ENCODE peak calls at places on chromosomes 11 and 22, in ten cellular contexts. R is thyroid gland; X is GM23248; B is IMR-90; A is adrenal gland; Y is GM23338; D is lung; M is HepG2; Z is effector memory CD4-positive, alpha-beta T cell; L is cardiac muscle cell. W is an unnamed sample.

GRCh38 chr11:115961168-115962003 is 457.2 kb upstream of the CADM1 start:
- DNase-seq in R (no peak), X (no peak), B (no peak), A (no peak), Y (no peak), D (no peak), M (no peak), Z (no peak), L (no peak), W (no peak)

GRCh38 chr11:124612045-124612444 is 817 bp downstream of the PANX3 start:
- DNase-seq in R (no peak), X (no peak), B (no peak), A (no peak), Y (no peak), D (no peak), M (no peak), Z (no peak), L (no peak), W (no peak)

GRCh38 chr11:96317985-96318384 is 25.0 kb downstream of the MAML2 start:
- DNase-seq in R (no peak), X (no peak), B (no peak), A (no peak), Y (no peak), D (no peak), M (no peak), Z (no peak), L (no peak), W (no peak)

GRCh38 chr11:28981331-28981865 is 873.2 kb downstream of the METTL15 start:
- DNase-seq in R (no peak), X (no peak), B (peak; percentile 31), A (no peak), Y (no peak), D (no peak), M (no peak), Z (no peak), L (no peak), W (no peak)

GRCh38 chr11:58923300-58923788 is 15.9 kb upstream of the GLYATL1 start:
- DNase-seq in R (no peak), X (peak; percentile 52), B (peak; percentile 46), A (no peak), Y (peak; percentile 92), D (no peak), M (peak; percentile 13), Z (no peak), L (peak; percentile 52), W (no peak)

GRCh38 chr11:112229746-112230433 is 3.7 kb downstream of the PTS start:
- DNase-seq in R (no peak), X (peak; percentile 88), B (peak; percentile 86), A (no peak), Y (no peak), D (no peak), M (no peak), Z (no peak), L (no peak), W (no peak)

GRCh38 chr11:131688056-131688693 is 317.8 kb downstream of the NTM start:
- DNase-seq in R (peak; percentile 42), X (peak; percentile 81), B (peak; percentile 41), A (peak; percentile 45), Y (peak; percentile 82), D (no peak), M (peak; percentile 9), Z (no peak), L (peak; percentile 68), W (peak; percentile 82)

GRCh38 chr11:45791524-45791923 is 13.4 kb upstream of the SLC35C1 start:
- DNase-seq in R (no peak), X (no peak), B (no peak), A (no peak), Y (no peak), D (no peak), M (peak; percentile 22), Z (no peak), L (no peak), W (no peak)

GRCh38 chr11:76263657-76264056 is 57.4 kb upstream of the WNT11 start:
- DNase-seq in R (no peak), X (no peak), B (no peak), A (no peak), Y (no peak), D (no peak), M (no peak), Z (no peak), L (no peak), W (peak; percentile 19)

GRCh38 chr11:76266701-76267100 is 60.4 kb upstream of the WNT11 start:
- DNase-seq in R (no peak), X (no peak), B (no peak), A (peak; percentile 54), Y (no peak), D (no peak), M (no peak), Z (no peak), L (no peak), W (no peak)

GRCh38 chr11:76267563-76267962 is 61.3 kb upstream of the WNT11 start:
- DNase-seq in R (no peak), X (peak; percentile 83), B (peak; percentile 11), A (no peak), Y (no peak), D (no peak), M (no peak), Z (no peak), L (no peak), W (peak; percentile 32)

GRCh38 chr11:76266269-76266668 is 60.0 kb upstream of the WNT11 start:
- DNase-seq in R (no peak), X (peak; percentile 93), B (peak; percentile 79), A (peak; percentile 73), Y (no peak), D (no peak), M (no peak), Z (no peak), L (no peak), W (no peak)

GRCh38 chr11:76265771-76266241 is 59.5 kb upstream of the WNT11 start:
- DNase-seq in R (peak; percentile 9), X (peak; percentile 58), B (no peak), A (peak; percentile 49), Y (no peak), D (no peak), M (no peak), Z (no peak), L (no peak), W (peak; percentile 45)
- H3K27ac ChIP-seq in R (no peak overlapping the region), X (peak overlapping the region; percentile 91), B (no peak overlapping the region), A (peak overlapping the region; percentile 68), Y (no peak overlapping the region), D (no peak overlapping the region), M (no peak overlapping the region), Z (no peak overlapping the region), L (no peak overlapping the region), W (peak overlapping the region; percentile 60)

DNA sequence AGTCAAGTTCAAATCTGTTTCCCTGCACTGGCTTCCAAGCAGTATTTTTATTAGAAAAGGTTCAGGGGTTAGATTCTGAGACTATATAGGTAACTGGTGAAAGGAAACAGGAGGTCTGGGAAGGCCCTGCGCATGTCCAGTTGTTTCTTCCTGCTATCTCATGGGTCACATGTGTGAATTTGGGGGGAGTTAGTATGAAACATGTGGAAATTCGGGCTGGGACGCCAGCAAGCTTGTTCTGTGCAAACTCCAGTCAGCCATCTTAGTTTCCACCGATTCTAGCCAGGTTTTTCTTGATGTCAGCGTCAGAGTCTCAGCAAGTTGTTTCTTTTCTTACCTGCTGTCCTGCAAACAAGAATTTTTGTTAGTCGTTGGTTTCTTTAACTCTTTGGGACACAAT is 46.8 kb downstream of the NNMT start:
- DNase-seq in R (no peak), X (no peak), B (no peak), A (no peak), Y (no peak), D (no peak), M (no peak), Z (no peak), L (no peak), W (no peak)
- H3K4me3 ChIP-seq in R (no peak overlapping the region), X (no peak overlapping the region), B (no peak overlapping the region), A (no peak overlapping the region), Y (no peak overlapping the region), D (no peak overlapping the region), M (no peak overlapping the region), Z (no peak overlapping the region), L (no peak overlapping the region), W (no peak overlapping the region)

GRCh38 chr11:2564588-2565440 is 120.0 kb downstream of the KCNQ1 start:
- DNase-seq in R (peak; percentile 44), X (no peak), B (no peak), A (peak; percentile 64), Y (no peak), D (no peak), M (no peak), Z (no peak), L (no peak), W (peak; percentile 11)

GRCh38 chr11:2567026-2567671 is 122.3 kb downstream of the KCNQ1 start:
- DNase-seq in R (no peak), X (no peak), B (no peak), A (peak; percentile 16), Y (no peak), D (no peak), M (peak; percentile 48), Z (no peak), L (no peak), W (no peak)

GRCh38 chr11:2566223-2567025 is 121.6 kb downstream of the KCNQ1 start:
- DNase-seq in R (peak; percentile 35), X (no peak), B (no peak), A (peak; percentile 65), Y (no peak), D (no peak), M (no peak), Z (no peak), L (peak; percentile 22), W (no peak)

GRCh38 chr11:2564008-2564530 is 119.3 kb downstream of the KCNQ1 start:
- DNase-seq in R (no peak), X (no peak), B (no peak), A (peak; percentile 77), Y (no peak), D (no peak), M (no peak), Z (no peak), L (no peak), W (peak; percentile 13)

GRCh38 chr11:2565447-2566222 is 120.8 kb downstream of the KCNQ1 start:
- DNase-seq in R (peak; percentile 63), X (no peak), B (no peak), A (peak; percentile 22), Y (no peak), D (no peak), M (no peak), Z (no peak), L (no peak), W (no peak)
- H3K4me1 ChIP-seq in R (peaks cover 17% of the 10 kb centered on the region), X (no peaks in the 10 kb centered on the region), B (no peaks in the 10 kb centered on the region), A (peaks cover 62% of the 10 kb centered on the region), Y (no peaks in the 10 kb centered on the region), D (no peaks in the 10 kb centered on the region), M (peaks cover 78% of the 10 kb centered on the region), Z (no peaks in the 10 kb centered on the region), L (peaks cover 6% of the 10 kb centered on the region), W (no peaks in the 10 kb centered on the region)

GRCh38 chr22:27220349-27220748 is 563.0 kb downstream of the MIAT start:
- DNase-seq in R (no peak), X (peak; percentile 94), B (peak; percentile 89), A (no peak), Y (no peak), D (no peak), M (no peak), Z (no peak), L (no peak), W (no peak)

GRCh38 chr22:27218012-27218483 is 560.7 kb downstream of the MIAT start:
- DNase-seq in R (no peak), X (peak; percentile 39), B (no peak), A (no peak), Y (no peak), D (no peak), M (no peak), Z (no peak), L (no peak), W (no peak)

GRCh38 chr22:27219036-27219435 is 561.6 kb downstream of the MIAT start:
- DNase-seq in R (no peak), X (no peak), B (no peak), A (no peak), Y (no peak), D (no peak), M (no peak), Z (no peak), L (no peak), W (no peak)

GRCh38 chr22:27217154-27217553 is 559.8 kb downstream of the MIAT start:
- DNase-seq in R (no peak), X (no peak), B (no peak), A (no peak), Y (no peak), D (no peak), M (no peak), Z (no peak), L (no peak), W (no peak)

DNA sequence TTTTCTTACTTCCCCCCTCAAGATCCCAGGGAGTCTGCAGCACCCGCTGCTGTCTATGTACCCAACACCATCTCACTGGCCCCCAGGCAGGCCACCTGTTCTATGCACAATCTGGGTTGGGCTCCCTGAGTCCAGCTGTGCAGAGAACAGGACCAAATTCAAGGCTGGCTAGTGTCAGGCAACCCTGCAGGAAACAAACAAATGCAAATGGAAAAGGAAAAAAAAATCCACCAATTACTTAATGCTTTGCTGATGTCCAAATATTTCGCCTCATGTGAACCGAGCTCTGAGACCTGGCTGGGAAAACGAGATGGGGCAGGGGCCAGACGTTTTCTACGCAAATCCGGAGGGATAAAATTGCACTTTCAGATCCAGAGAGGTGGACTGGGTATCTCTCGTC is 561.1 kb downstream of the MIAT start:
- DNase-seq in R (no peak), X (no peak), B (no peak), A (no peak), Y (no peak), D (no peak), M (no peak), Z (no peak), L (no peak), W (peak; percentile 84)
- H3K27ac ChIP-seq in R (no peak overlapping the region), X (no peak overlapping the region), B (no peak overlapping the region), A (no peak overlapping the region), Y (no peak overlapping the region), D (no peak overlapping the region), M (no peak overlapping the region), Z (no peak overlapping the region), L (no peak overlapping the region), W (no peak overlapping the region)